ENCODE peak calls at places on chromosomes 1 and 21, in nine cellular contexts. B is dorsolateral prefrontal cortex, N is brain microvascular endothelial cell, E is SK-N-SH, Q is heart right ventricle, H is left ventricle myocardium inferior, U is foreskin keratinocyte, K is upper lobe of right lung, I is HCT116. C is an unnamed sample. For H3K27me3, the result is how much of the 10 kb centered on the place peaks cover.

GRCh38 chr1:233679030-233679429 is 65.1 kb downstream of the KCNK1 start:
- DNase-seq in N (no peak), E (no peak), I (no peak), H (no peak), Q (no peak), K (no peak), B (no peak), U (no peak), C (no peak)

GRCh38 chr1:166086113-166086908 is 80.5 kb downstream of the FAM78B start:
- DNase-seq in N (no peak), H (no peak), E (no peak), Q (no peak), K (no peak), I (no peak), U (no peak), B (no peak), C (no peak)

GRCh38 chr1:26160527-26161407 is 1.9 kb downstream of the FAM110D start:
- DNase-seq in I (no peak), B (no peak), Q (peak), U (no peak), H (no peak), K (peak), N (no peak), E (no peak), C (no peak)

GRCh38 chr21:37225440-37225839 is 41.7 kb downstream of the VPS26C start:
- DNase-seq in Q (no peak), I (no peak), B (no peak), N (no peak), K (no peak), E (no peak), U (no peak), H (no peak), C (no peak)

GRCh38 chr1:113993072-113993471 is 13.8 kb downstream of the OLFML3 start:
- DNase-seq in N (no peak), I (no peak), E (no peak), B (peak), U (no peak), H (no peak), Q (no peak), K (no peak), C (no peak)

GRCh38 chr21:34526618-34527290 is 14.7 kb upstream of the KCNE1 start:
- DNase-seq in B (no peak), U (peak), I (peak), E (no peak), N (peak), H (peak), Q (no peak), K (no peak), C (peak)

GRCh38 chr1:212012034-212012740 is 23.2 kb downstream of the INTS7 start:
- DNase-seq in B (peak), I (peak), Q (peak), U (no peak), K (peak), H (peak), N (peak), E (peak), C (peak)

GRCh38 chr1:64745986-64746940 is 1.4 kb downstream of the RAVER2 start:
- DNase-seq in K (no peak), E (peak), N (no peak), B (no peak), H (peak), U (no peak), Q (no peak), I (no peak), C (peak)

GRCh38 chr1:61310057-61310456 is 227.7 kb downstream of the NFIA start:
- DNase-seq in I (no peak), Q (no peak), K (no peak), U (no peak), N (no peak), B (no peak), E (no peak), H (no peak), C (no peak)

GRCh38 chr1:7527733-7528045 is 243.4 kb upstream of the VAMP3 start:
- DNase-seq in Q (no peak), U (no peak), I (no peak), K (no peak), E (no peak), N (no peak), H (no peak), B (no peak), C (no peak)

GRCh38 chr21:42073140-42074099 is 2.3 kb downstream of the UMODL1 start:
- DNase-seq in U (no peak), H (no peak), B (no peak), I (no peak), E (no peak), Q (no peak), K (peak), N (no peak), C (no peak)

GRCh38 chr1:205976708-205977107 is 26.5 kb downstream of the RAB7B start:
- DNase-seq in B (no peak), H (peak), U (peak), K (peak), I (no peak), Q (peak), E (no peak), N (peak), C (peak)

GRCh38 chr21:32702702-32703101 is 25.1 kb downstream of the SYNJ1 start:
- DNase-seq in K (no peak), E (no peak), Q (no peak), H (no peak), N (peak), U (no peak), B (no peak), I (no peak), C (peak)

GRCh38 chr21:33668180-33668579 is 25.9 kb downstream of the ITSN1 start:
- DNase-seq in N (peak), Q (no peak), H (no peak), U (no peak), B (no peak), I (no peak), K (no peak), E (no peak), C (no peak)

GRCh38 chr1:42081475-42081874 is 71.7 kb upstream of the GUCA2B start:
- DNase-seq in B (no peak), N (no peak), H (no peak), K (no peak), E (no peak), I (no peak), U (no peak), Q (no peak), C (no peak)

GRCh38 chr1:95386915-95387314 is 152.9 kb downstream of the RWDD3 start:
- DNase-seq in Q (no peak), U (no peak), I (no peak), E (no peak), K (no peak), B (no peak), H (no peak), N (no peak), C (no peak)

GRCh38 chr1:159448181-159448580 is 8.7 kb downstream of the OR10J1 start:
- DNase-seq in E (no peak), I (no peak), H (no peak), Q (no peak), U (no peak), N (no peak), K (no peak), B (no peak), C (no peak)

GRCh38 chr1:12208271-12208670 is 21.6 kb upstream of the VPS13D start:
- DNase-seq in Q (no peak), H (no peak), U (no peak), I (no peak), E (no peak), N (no peak), K (no peak), B (no peak), C (no peak)

GRCh38 chr1:155961937-155962336 is 16.4 kb downstream of the ARHGEF2 start:
- DNase-seq in N (peak), E (no peak), K (no peak), B (peak), I (peak), H (peak), Q (peak), U (peak), C (peak)

GRCh38 chr1:36122463-36123025 is 2.5 kb downstream of the COL8A2 start:
- DNase-seq in Q (no peak), H (no peak), N (no peak), E (peak), U (no peak), I (no peak), B (no peak), K (no peak), C (no peak)

GRCh38 chr1:36124404-36125128 is 456 bp downstream of the COL8A2 start:
- DNase-seq in E (peak), K (no peak), B (no peak), I (no peak), Q (no peak), H (no peak), N (no peak), U (no peak), C (no peak)

GRCh38 chr1:36122062-36122461 is 3.0 kb downstream of the COL8A2 start:
- DNase-seq in E (no peak), U (no peak), I (no peak), N (no peak), B (no peak), K (no peak), H (no peak), Q (no peak), C (no peak)

GRCh38 chr1:36125129-36125991 is at the start of gene COL8A2:
- DNase-seq in H (peak), B (no peak), Q (peak), E (peak), K (peak), N (no peak), U (no peak), I (no peak), C (no peak)

DNA sequence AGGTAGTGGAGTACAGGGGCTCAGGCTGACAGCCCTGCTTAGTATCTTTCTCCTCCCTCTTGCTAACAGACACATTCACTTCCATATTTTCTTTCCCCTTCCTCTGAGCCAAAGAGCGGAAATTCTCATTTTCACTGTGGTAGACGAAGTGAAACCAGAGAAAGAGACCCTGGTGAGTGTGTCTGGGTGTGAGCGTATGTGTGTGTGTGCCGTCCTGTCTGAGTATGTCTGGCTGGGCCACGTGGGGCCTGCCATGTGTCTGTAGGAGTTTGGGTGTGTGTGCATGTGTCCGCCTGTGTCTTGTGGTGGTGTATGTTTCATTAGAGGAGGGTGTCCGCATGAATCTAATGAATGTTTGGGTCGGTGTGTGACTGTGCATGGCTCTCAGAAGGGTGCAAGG is 1.7 kb downstream of the COL8A2 start:
- DNase-seq in B (no peak), N (no peak), Q (no peak), I (no peak), U (no peak), H (no peak), K (peak), E (no peak), C (peak)
- H3K27me3 ChIP-seq in B (under half), N (under half), Q (under half), I (under half), U (under half), H (under half), K (under half), E (under half), C (under half)

GRCh38 chr1:10673305-10673704 is 123.1 kb downstream of the CASZ1 start:
- DNase-seq in H (no peak), E (no peak), B (no peak), N (no peak), I (no peak), Q (no peak), K (no peak), U (no peak), C (no peak)

GRCh38 chr1:10671090-10671489 is 125.4 kb downstream of the CASZ1 start:
- DNase-seq in Q (no peak), I (no peak), K (no peak), B (no peak), E (peak), H (no peak), N (no peak), U (no peak), C (no peak)

GRCh38 chr1:10670190-10670589 is 126.3 kb downstream of the CASZ1 start:
- DNase-seq in B (no peak), U (no peak), Q (no peak), K (no peak), H (no peak), N (no peak), E (no peak), I (no peak), C (no peak)

GRCh38 chr1:10672376-10673050 is 123.9 kb downstream of the CASZ1 start:
- DNase-seq in K (no peak), Q (no peak), N (no peak), U (no peak), I (no peak), H (no peak), B (no peak), E (peak), C (no peak)

DNA sequence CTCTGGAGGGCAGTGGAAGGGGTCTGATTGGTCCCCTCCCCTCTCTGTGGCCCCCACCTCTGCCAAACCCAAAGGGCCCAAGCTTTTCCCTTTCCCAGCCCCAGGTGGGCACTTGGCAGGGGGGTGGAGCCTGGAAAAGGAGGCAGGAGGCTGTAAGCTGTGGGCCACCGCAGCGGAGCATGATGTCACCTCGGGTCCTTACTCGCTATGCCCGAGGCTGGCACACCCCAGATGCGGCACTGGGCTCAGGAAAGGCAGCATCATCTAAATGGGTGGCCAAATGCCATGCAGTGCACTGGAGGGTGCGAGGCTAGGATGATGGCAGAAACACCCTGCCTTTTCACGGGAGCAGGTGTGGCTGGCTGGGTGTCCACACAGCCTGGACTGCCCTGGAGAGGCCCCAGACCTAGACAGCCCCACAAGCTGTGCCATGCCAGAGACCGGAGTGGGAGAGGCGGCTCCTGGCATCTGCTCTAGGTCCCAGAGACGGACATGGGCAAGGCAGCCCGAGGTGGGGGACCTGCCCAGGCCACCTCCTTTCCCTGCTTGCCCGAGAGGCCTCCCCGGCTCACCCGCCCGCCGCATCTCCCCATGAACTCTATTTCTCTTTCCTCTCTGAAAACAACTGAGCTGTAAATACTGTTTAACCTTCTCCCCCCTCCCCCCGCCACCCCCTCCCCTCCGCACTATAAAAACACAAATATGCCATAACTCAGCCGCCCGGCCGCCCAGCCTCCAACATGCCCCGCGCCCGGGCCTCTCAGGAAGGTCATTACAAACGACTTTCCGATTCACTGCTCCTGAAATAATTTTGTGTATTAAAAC is 124.7 kb downstream of the CASZ1 start:
- DNase-seq in H (no peak), B (no peak), I (no peak), U (no peak), N (no peak), Q (no peak), E (peak), K (no peak), C (no peak)
- H3K27ac ChIP-seq in H (peak), B (no peak), I (no peak), U (no peak), N (no peak), Q (peak), E (peak), K (no peak), C (no peak)

GRCh38 chr21:14670409-14670808 is 124.3 kb upstream of the SAMSN1 start:
- DNase-seq in I (no peak), E (no peak), N (no peak), H (no peak), U (no peak), K (no peak), B (no peak), Q (no peak), C (no peak)
- H3K27me3 ChIP-seq in I (under half), E (under half), N (under half), H (under half), U (under half), K (under half), B (under half), Q (under half), C (under half)

GRCh38 chr1:204358145-204358544 is 1.6 kb downstream of the PLEKHA6 start:
- DNase-seq in E (peak), U (no peak), N (no peak), H (no peak), I (no peak), B (no peak), K (no peak), Q (no peak), C (no peak)
- H3K27ac ChIP-seq in E (peak), U (no peak), N (no peak), H (peak), I (no peak), B (peak), K (no peak), Q (no peak), C (no peak)

GRCh38 chr1:2534775-2535387 is 4.8 kb upstream of the HES5 start:
- DNase-seq in U (peak), I (no peak), N (no peak), E (no peak), K (peak), Q (no peak), B (no peak), H (no peak), C (peak)
- H3K27me3 ChIP-seq in U (under half), I (under half), N (under half), E (under half), K (under half), Q (under half), B (under half), H (half or more), C (under half)